ENCODE peak calls at places on chromosomes 1 and 21, in six cellular contexts. B is lung microvascular endothelial cell, P is endothelial cell, W is AG20443, Y is aorta, X is right atrium auricular region. O is an unnamed sample.

GRCh38 chr21:23789864-23790263 is 1817.4 kb downstream of the MRPL39 start:
- DNase-seq in B (no peak), P (no peak), W (no peak), Y (no peak), X (no peak), O (no peak)

GRCh38 chr21:44366586-44367211 is 13.3 kb downstream of the TRPM2 start:
- DNase-seq in B (no peak), P (no peak), W (peak), Y (peak), X (no peak), O (no peak)

GRCh38 chr1:205353612-205354011 is 3.1 kb downstream of the KLHDC8A start:
- DNase-seq in B (no peak), P (no peak), W (no peak), Y (no peak), X (no peak), O (no peak)

GRCh38 chr1:111825217-111825616 is 69.5 kb downstream of the DDX20 start:
- DNase-seq in B (no peak), P (no peak), W (no peak), Y (no peak), X (no peak), O (no peak)

GRCh38 chr1:235295902-235296350 is 32.1 kb downstream of the ARID4B start:
- DNase-seq in B (peak), P (no peak), W (no peak), Y (no peak), X (no peak), O (no peak)

GRCh38 chr1:195482137-195482536 is 1126.1 kb downstream of the KCNT2 start:
- DNase-seq in B (no peak), P (no peak), W (no peak), Y (no peak), X (no peak), O (no peak)

GRCh38 chr1:182337736-182338571 is 53.6 kb downstream of the GLUL start:
- DNase-seq in B (no peak), P (no peak), W (peak), Y (no peak), X (no peak), O (peak)

GRCh38 chr1:168689726-168690602 is 39.0 kb downstream of the DPT start:
- DNase-seq in B (no peak), P (no peak), W (peak), Y (peak), X (peak), O (no peak)

GRCh38 chr1:7501259-7501560 is 269.9 kb upstream of the VAMP3 start:
- DNase-seq in B (no peak), P (peak), W (no peak), Y (no peak), X (no peak), O (no peak)

GRCh38 chr1:81549588-81550127 is 251.1 kb upstream of the ADGRL2 start:
- DNase-seq in B (peak), P (no peak), W (peak), Y (no peak), X (no peak), O (peak)

GRCh38 chr1:245336149-245336983 is 181.6 kb downstream of the KIF26B start:
- DNase-seq in B (no peak), P (no peak), W (no peak), Y (no peak), X (no peak), O (no peak)

GRCh38 chr1:75671708-75672107 is 52.8 kb upstream of the ACADM start:
- DNase-seq in B (no peak), P (no peak), W (no peak), Y (no peak), X (no peak), O (no peak)

GRCh38 chr1:180181048-180181447 is 26.4 kb downstream of the QSOX1 start:
- DNase-seq in B (peak), P (peak), W (no peak), Y (peak), X (no peak), O (no peak)

GRCh38 chr1:6491480-6491962 is at the start of gene PLEKHG5:
- DNase-seq in B (peak), P (no peak), W (peak), Y (no peak), X (no peak), O (peak)

GRCh38 chr1:209815931-209816338 is 10.0 kb upstream of the IRF6 start:
- DNase-seq in B (no peak), P (no peak), W (no peak), Y (no peak), X (no peak), O (no peak)

GRCh38 chr1:54546651-54547348 is 1.2 kb upstream of the ACOT11 start:
- DNase-seq in B (no peak), P (no peak), W (no peak), Y (no peak), X (no peak), O (no peak)

GRCh38 chr1:191290441-191290840 is 812.8 kb upstream of the BRINP3 start:
- DNase-seq in B (no peak), P (no peak), W (no peak), Y (no peak), X (no peak), O (no peak)

GRCh38 chr21:35016071-35016470 is 33.0 kb downstream of the RUNX1 start:
- DNase-seq in B (no peak), P (no peak), W (no peak), Y (no peak), X (no peak), O (no peak)

GRCh38 chr21:42125571-42126544 is 54.7 kb downstream of the UMODL1 start:
- DNase-seq in B (no peak), P (no peak), W (peak), Y (peak), X (no peak), O (no peak)

GRCh38 chr1:212973426-212973825 is 23.1 kb downstream of the VASH2 start:
- DNase-seq in B (no peak), P (no peak), W (no peak), Y (no peak), X (no peak), O (no peak)

GRCh38 chr1:151984313-151984956 is 9.2 kb downstream of the S100A10 start:
- DNase-seq in B (no peak), P (no peak), W (no peak), Y (no peak), X (no peak), O (no peak)

GRCh38 chr1:201396859-201397464 is 2.2 kb downstream of the LAD1 start:
- DNase-seq in B (no peak), P (no peak), W (no peak), Y (no peak), X (no peak), O (no peak)

GRCh38 chr1:119374208-119374877 is 5.8 kb downstream of the HAO2 start:
- DNase-seq in B (no peak), P (no peak), W (no peak), Y (no peak), X (no peak), O (no peak)

GRCh38 chr1:229786974-229787610 is 161.0 kb downstream of the URB2 start:
- DNase-seq in B (no peak), P (no peak), W (no peak), Y (no peak), X (no peak), O (no peak)

GRCh38 chr1:170576980-170577379 is 45.0 kb downstream of the GORAB start:
- DNase-seq in B (no peak), P (no peak), W (no peak), Y (no peak), X (no peak), O (no peak)

GRCh38 chr1:23558140-23558871 is 995 bp downstream of the ID3 start:
- DNase-seq in B (peak), P (peak), W (no peak), Y (peak), X (no peak), O (no peak)

GRCh38 chr1:222373831-222374603 is 173.9 kb downstream of the HHIPL2 start:
- DNase-seq in B (no peak), P (no peak), W (no peak), Y (no peak), X (no peak), O (no peak)

GRCh38 chr1:171742577-171742922 is 685 bp upstream of the VAMP4 start:
- DNase-seq in B (peak), P (peak), W (peak), Y (peak), X (no peak), O (no peak)

GRCh38 chr1:198780376-198780775 is 141.5 kb downstream of the PTPRC start:
- DNase-seq in B (peak), P (no peak), W (no peak), Y (no peak), X (no peak), O (no peak)

GRCh38 chr1:71417421-71417820 is 336.6 kb upstream of the ZRANB2 start:
- DNase-seq in B (no peak), P (no peak), W (no peak), Y (no peak), X (no peak), O (no peak)

GRCh38 chr21:42878678-42878992 is 704 bp downstream of the WDR4 start:
- DNase-seq in B (no peak), P (no peak), W (no peak), Y (no peak), X (no peak), O (no peak)

GRCh38 chr1:53678948-53679825 is 59.8 kb downstream of the GLIS1 start:
- DNase-seq in B (no peak), P (no peak), W (no peak), Y (no peak), X (no peak), O (no peak)

GRCh38 chr1:25063591-25064416 is 133.7 kb upstream of the RUNX3 start:
- DNase-seq in B (no peak), P (no peak), W (no peak), Y (peak), X (no peak), O (no peak)

GRCh38 chr1:234722904-234723588 is 113.1 kb upstream of the IRF2BP2 start:
- DNase-seq in B (peak), P (no peak), W (peak), Y (peak), X (peak), O (peak)

O was measured in GM04504.